ENCODE peak calls at places on chromosomes 1 and 21, in five cellular contexts. D, S, Q, U and I are unnamed samples.

GRCh38 chr21:28791595-28792282 is 200.9 kb downstream of the LTN1 start:
- DNase-seq in D (no peak), S (no peak), Q (no peak), U (no peak), I (no peak)

GRCh38 chr1:54848134-54848948 is 38.7 kb downstream of the DHCR24 start:
- DNase-seq in D (no peak), S (no peak), Q (no peak), U (no peak), I (no peak)

GRCh38 chr1:10776206-10776905 is 20.1 kb downstream of the CASZ1 start:
- DNase-seq in D (no peak), S (no peak), Q (no peak), U (no peak), I (peak)

GRCh38 chr1:248822148-248823032 is 3.3 kb downstream of the SH3BP5L start:
- DNase-seq in D (peak), S (peak), Q (no peak), U (peak), I (no peak)

GRCh38 chr1:1426496-1426960 is 5.5 kb upstream of the ANKRD65 start:
- DNase-seq in D (no peak), S (no peak), Q (no peak), U (no peak), I (no peak)

GRCh38 chr1:154846921-154847442 is 23.1 kb downstream of the KCNN3 start:
- DNase-seq in D (no peak), S (no peak), Q (no peak), U (no peak), I (no peak)

GRCh38 chr1:10860218-10860617 is 63.8 kb upstream of the CASZ1 start:
- DNase-seq in D (no peak), S (no peak), Q (no peak), U (no peak), I (no peak)

GRCh38 chr1:31153423-31153822 is 86.3 kb downstream of the NKAIN1 start:
- DNase-seq in D (no peak), S (no peak), Q (no peak), U (no peak), I (no peak)

GRCh38 chr21:29163381-29164115 is 33.1 kb downstream of the MAP3K7CL start:
- DNase-seq in D (peak), S (no peak), Q (peak), U (no peak), I (no peak)

GRCh38 chr1:186327331-186327730 is 47.7 kb downstream of the TPR start:
- DNase-seq in D (no peak), S (no peak), Q (no peak), U (no peak), I (no peak)

GRCh38 chr21:38646213-38646837 is 148.0 kb upstream of the ERG start:
- DNase-seq in D (no peak), S (no peak), Q (no peak), U (no peak), I (peak)

GRCh38 chr1:55635856-55636255 is 420.7 kb upstream of the USP24 start:
- DNase-seq in D (no peak), S (no peak), Q (no peak), U (no peak), I (no peak)

GRCh38 chr1:53189061-53189460 is 7.6 kb upstream of the CPT2 start:
- DNase-seq in D (no peak), S (no peak), Q (no peak), U (no peak), I (no peak)

GRCh38 chr21:29849735-29850176 is 90.0 kb downstream of the GRIK1 start:
- DNase-seq in D (peak), S (peak), Q (peak), U (peak), I (peak)

GRCh38 chr21:29077651-29078090 is 4.2 kb upstream of the CCT8 start:
- DNase-seq in D (no peak), S (peak), Q (no peak), U (peak), I (peak)

GRCh38 chr1:98119793-98120192 is 199.0 kb upstream of the DPYD start:
- DNase-seq in D (peak), S (no peak), Q (no peak), U (peak), I (peak)

GRCh38 chr1:216600730-216601426 is 122.4 kb downstream of the ESRRG start:
- DNase-seq in D (peak), S (no peak), Q (no peak), U (peak), I (peak)

GRCh38 chr1:111234866-111235265 is 7.4 kb downstream of the CHI3L2 start:
- DNase-seq in D (no peak), S (no peak), Q (no peak), U (no peak), I (peak)

GRCh38 chr1:209416009-209416408 is 167.5 kb upstream of the CAMK1G start:
- DNase-seq in D (no peak), S (no peak), Q (no peak), U (no peak), I (peak)

GRCh38 chr1:156482276-156482675 is 18.3 kb downstream of the MEF2D start:
- DNase-seq in D (no peak), S (no peak), Q (no peak), U (no peak), I (no peak)

GRCh38 chr1:247357781-247358211 is 26.1 kb upstream of the ZNF496 start:
- DNase-seq in D (no peak), S (no peak), Q (no peak), U (no peak), I (peak)

GRCh38 chr1:185695299-185695698 is 38.9 kb upstream of the HMCN1 start:
- DNase-seq in D (no peak), S (peak), Q (no peak), U (peak), I (no peak)

GRCh38 chr1:206923009-206923960 is 1.5 kb upstream of the FCMR start:
- DNase-seq in D (peak), S (peak), Q (peak), U (peak), I (no peak)

GRCh38 chr1:40664791-40665190 is 691 bp downstream of the RIMS3 start:
- DNase-seq in D (no peak), S (no peak), Q (no peak), U (no peak), I (no peak)

GRCh38 chr1:113859478-113860175 is 11.9 kb downstream of the PTPN22 start:
- DNase-seq in D (no peak), S (peak), Q (peak), U (peak), I (no peak)

GRCh38 chr1:169892819-169893644 is 664 bp downstream of the SCYL3 start:
- DNase-seq in D (peak), S (peak), Q (peak), U (peak), I (peak)

GRCh38 chr1:192998536-192998935 is 60.6 kb downstream of the UCHL5 start:
- DNase-seq in D (no peak), S (peak), Q (no peak), U (peak), I (peak)

GRCh38 chr1:160031368-160032164 is at the start of gene PIGM:
- DNase-seq in D (peak), S (peak), Q (peak), U (peak), I (peak)

GRCh38 chr1:234776875-234777849 is 167.2 kb upstream of the IRF2BP2 start:
- DNase-seq in D (no peak), S (no peak), Q (no peak), U (no peak), I (peak)

GRCh38 chr21:38822754-38823374 is 17.1 kb downstream of the ETS2 start:
- DNase-seq in D (no peak), S (no peak), Q (no peak), U (no peak), I (no peak)

DNA sequence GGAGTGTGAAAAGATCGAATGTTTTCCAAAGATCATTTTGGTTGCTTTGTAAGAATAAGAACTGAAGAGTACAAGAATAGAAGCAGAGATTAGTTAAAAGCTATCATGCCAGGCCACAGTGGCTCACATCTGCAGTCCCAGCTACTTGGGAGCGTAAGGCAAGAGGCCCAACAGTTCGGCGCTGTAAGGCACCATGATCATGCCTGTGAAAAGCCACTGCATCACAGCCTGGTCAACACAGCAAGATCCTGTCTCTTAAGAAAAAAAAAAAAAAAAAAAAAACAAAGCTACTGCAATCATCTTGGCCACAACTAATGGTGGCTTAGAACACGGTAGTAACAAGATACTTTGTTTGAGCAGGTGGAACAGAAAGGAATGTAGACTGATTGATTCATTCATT is 116.2 kb downstream of the EIF4G3 start:
- DNase-seq in D (no peak), S (no peak), Q (no peak), U (no peak), I (no peak)
- H3K4me3 ChIP-seq in D (no peak), S (no peak), Q (no peak), U (no peak), I (no peak)

GRCh38 chr1:3119748-3120524 is 50.9 kb downstream of the PRDM16 start:
- DNase-seq in D (no peak), S (no peak), Q (no peak), U (no peak), I (no peak)
- TF ChIP-seq CTCF in D (no peak), S (no peak), Q (no peak), U (no peak), I (no peak)

DNA sequence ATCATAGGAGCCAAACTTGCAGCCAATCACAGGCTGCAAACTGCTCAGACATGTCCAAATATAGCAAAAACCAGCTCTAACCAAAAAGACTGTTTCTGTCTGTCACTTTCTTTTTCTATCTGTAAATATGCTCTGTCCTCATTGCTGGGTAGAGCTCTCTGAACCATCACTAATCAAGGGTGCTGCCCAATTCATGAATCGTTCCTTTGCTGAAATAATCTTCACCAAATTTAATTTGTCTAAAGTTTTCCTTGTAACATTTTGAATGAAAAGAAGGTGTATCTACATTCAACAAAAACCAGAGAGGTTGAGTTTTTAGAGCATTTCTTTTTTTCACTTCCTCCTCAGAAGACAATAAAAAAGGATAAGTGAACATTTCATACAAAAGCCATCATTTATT is 1221.7 kb upstream of the ADGRL2 start:
- DNase-seq in D (no peak), S (no peak), Q (no peak), U (no peak), I (no peak)
- H3K4me3 ChIP-seq in D (no peak), S (no peak), Q (no peak), U (no peak), I (no peak)

GRCh38 chr21:45139473-45139872 is 65.1 kb downstream of the ADARB1 start:
- DNase-seq in D (no peak), S (no peak), Q (peak), U (no peak), I (no peak)
- TF ChIP-seq CTCF in D (no peak), S (no peak), Q (no peak), U (no peak), I (no peak)

DNA sequence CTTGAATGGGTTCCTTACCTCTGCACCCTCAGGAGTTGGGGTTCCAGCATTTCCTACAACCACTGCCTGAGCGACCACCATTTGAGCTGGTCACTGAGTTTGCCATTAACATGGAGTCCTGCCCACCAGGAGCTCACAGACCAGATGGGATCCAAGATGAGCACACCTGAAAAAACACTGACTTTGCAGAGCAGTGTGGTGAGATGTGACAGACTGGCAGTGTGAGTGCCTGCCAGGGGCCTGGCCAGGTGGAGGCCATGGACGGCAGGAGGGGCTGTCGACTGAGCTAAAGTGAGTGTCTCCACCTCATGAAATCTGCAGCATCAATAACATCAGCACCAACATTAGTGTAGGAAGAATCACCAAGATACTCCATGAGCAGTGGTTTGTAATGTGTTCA is 12.3 kb upstream of the MIXL1 start:
- DNase-seq in D (no peak), S (no peak), Q (no peak), U (no peak), I (no peak)
- H3K4me3 ChIP-seq in D (no peak), S (no peak), Q (no peak), U (no peak), I (no peak)

DNA sequence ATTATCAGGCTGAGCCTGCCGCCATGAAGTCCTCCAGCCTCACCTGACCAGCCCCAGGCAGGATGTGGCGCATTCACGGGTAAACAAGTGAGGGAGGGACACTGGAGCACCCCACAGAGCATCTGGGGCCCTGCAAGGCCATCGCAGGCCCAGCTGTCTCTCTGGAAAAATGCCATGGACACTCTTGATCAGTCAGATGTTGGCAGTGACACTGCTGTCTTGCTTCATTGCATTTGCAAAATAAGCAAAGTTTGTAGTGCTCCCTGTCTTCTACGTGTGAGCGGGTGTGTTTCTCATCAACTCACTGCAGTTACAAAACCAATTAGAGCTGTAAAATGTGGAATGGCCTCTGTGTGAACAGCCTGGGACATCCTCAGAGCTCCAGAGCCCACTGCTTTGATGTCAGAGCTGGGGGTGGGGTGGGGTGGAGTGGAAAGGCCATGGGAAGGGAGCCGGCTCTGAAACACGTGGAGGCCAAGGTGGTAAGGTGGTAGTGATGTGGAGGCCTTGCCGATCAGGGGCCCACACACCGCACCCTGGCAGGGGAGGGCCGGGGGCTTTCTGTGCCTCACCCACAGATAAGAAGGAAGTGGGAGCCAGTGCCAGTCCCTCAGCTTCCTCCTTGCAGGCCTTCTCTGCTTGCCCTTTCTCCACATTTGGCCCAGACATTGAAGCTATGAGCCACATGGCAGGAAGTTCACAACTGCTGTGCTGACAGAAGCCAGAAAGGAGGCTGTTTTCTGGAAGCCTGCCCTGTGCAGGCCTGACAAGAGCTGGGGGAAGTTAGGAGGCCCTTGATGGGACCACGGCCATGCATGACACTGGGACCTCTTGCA is 254.9 kb downstream of the RHOU start:
- DNase-seq in D (peak), S (no peak), Q (peak), U (no peak), I (no peak)
- TF ChIP-seq CTCF in D (no peak), S (no peak), Q (no peak), U (no peak), I (no peak)